ENCODE peak calls at places on chromosomes 7 and 10, in four cellular contexts. B is HepG2, L is K562, O is GM12878. Q is an unnamed sample.

GRCh38 chr7:77442631-77443420 is 26.7 kb upstream of the GSAP start:
- DNase-seq in B (no peak), L (no peak), O (no peak), Q (no peak)

GRCh38 chr10:99917963-99918825 is 91.6 kb downstream of the DNMBP start:
- DNase-seq in L (no peak), O (no peak), B (no peak), Q (no peak)

GRCh38 chr7:1883031-1883761 is 213.1 kb downstream of the ELFN1 start:
- DNase-seq in B (no peak), L (peak; percentile 63), O (no peak), Q (peak; percentile 49)

GRCh38 chr7:2431260-2431867 is 28.0 kb downstream of the CHST12 start:
- DNase-seq in B (peak; percentile 45), L (peak; percentile 35), O (no peak), Q (peak; percentile 20)

GRCh38 chr7:75969182-75969581 is 25.2 kb downstream of the TMEM120A start:
- DNase-seq in L (no peak), O (no peak), B (no peak), Q (no peak)

GRCh38 chr7:117132385-117133120 is 179.3 kb downstream of the ST7 start:
- DNase-seq in O (no peak), L (no peak), B (no peak), Q (peak; percentile 80)

GRCh38 chr7:86664991-86665390 is 21.3 kb downstream of the GRM3 start:
- DNase-seq in B (no peak), L (no peak), O (no peak), Q (no peak)

GRCh38 chr10:80444646-80445319 is 9.3 kb upstream of the TSPAN14 start:
- DNase-seq in O (peak; percentile 63), B (peak; percentile 58), L (peak; percentile 88), Q (peak; percentile 83)

GRCh38 chr7:42315631-42316030 is 78.6 kb upstream of the GLI3 start:
- DNase-seq in O (no peak), B (no peak), L (no peak), Q (no peak)

GRCh38 chr7:4965295-4966022 is 6.5 kb upstream of the MMD2 start:
- DNase-seq in O (no peak), L (no peak), B (no peak), Q (no peak)

GRCh38 chr7:134502463-134502862 is 24.9 kb upstream of the AKR1B10 start:
- DNase-seq in O (no peak), L (no peak), B (no peak), Q (no peak)

GRCh38 chr10:119817991-119818888 is 54.4 kb downstream of the MCMBP start:
- DNase-seq in O (no peak), B (no peak), L (no peak), Q (no peak)

GRCh38 chr10:124997791-124998623 is 56.1 kb downstream of the ZRANB1 start:
- DNase-seq in O (no peak), B (no peak), L (no peak), Q (no peak)

GRCh38 chr7:107694395-107694794 is 33.8 kb downstream of the SLC26A4 start:
- DNase-seq in O (no peak), B (no peak), L (no peak), Q (no peak)

GRCh38 chr10:77409697-77410471 is 227.7 kb downstream of the KCNMA1 start:
- DNase-seq in B (no peak), L (no peak), O (no peak), Q (no peak)

GRCh38 chr10:86958831-86959736 is 685 bp downstream of the SNCG start:
- DNase-seq in O (no peak), L (peak; percentile 82), B (peak; percentile 31), Q (peak; percentile 63)

GRCh38 chr10:68826764-68827591 is at the start of gene STOX1:
- DNase-seq in L (peak; percentile 92), O (no peak), B (peak; percentile 43), Q (peak; percentile 56)

GRCh38 chr7:35035511-35035921 is 1.8 kb downstream of the DPY19L1 start:
- DNase-seq in B (peak; percentile 21), L (no peak), O (no peak), Q (peak; percentile 29)

GRCh38 chr7:27242580-27243339 is at the start of gene EVX1:
- DNase-seq in L (no peak), B (no peak), O (no peak), Q (no peak)

GRCh38 chr10:103433858-103434257 is 18.3 kb downstream of the CALHM2 start:
- DNase-seq in L (no peak), B (no peak), O (no peak), Q (no peak)

GRCh38 chr10:66642217-66642616 is 283.6 kb upstream of the LRRTM3 start:
- DNase-seq in L (no peak), B (no peak), O (no peak), Q (no peak)

GRCh38 chr10:66639351-66639750 is 286.5 kb upstream of the LRRTM3 start:
- DNase-seq in L (no peak), O (no peak), B (no peak), Q (no peak)

GRCh38 chr10:66637273-66638036 is 288.4 kb upstream of the LRRTM3 start:
- DNase-seq in O (no peak), B (no peak), L (no peak), Q (peak; percentile 1)
- TF ChIP-seq JUNB in O (no peak), B (no peak), L (no peak), Q (no peak)

DNA sequence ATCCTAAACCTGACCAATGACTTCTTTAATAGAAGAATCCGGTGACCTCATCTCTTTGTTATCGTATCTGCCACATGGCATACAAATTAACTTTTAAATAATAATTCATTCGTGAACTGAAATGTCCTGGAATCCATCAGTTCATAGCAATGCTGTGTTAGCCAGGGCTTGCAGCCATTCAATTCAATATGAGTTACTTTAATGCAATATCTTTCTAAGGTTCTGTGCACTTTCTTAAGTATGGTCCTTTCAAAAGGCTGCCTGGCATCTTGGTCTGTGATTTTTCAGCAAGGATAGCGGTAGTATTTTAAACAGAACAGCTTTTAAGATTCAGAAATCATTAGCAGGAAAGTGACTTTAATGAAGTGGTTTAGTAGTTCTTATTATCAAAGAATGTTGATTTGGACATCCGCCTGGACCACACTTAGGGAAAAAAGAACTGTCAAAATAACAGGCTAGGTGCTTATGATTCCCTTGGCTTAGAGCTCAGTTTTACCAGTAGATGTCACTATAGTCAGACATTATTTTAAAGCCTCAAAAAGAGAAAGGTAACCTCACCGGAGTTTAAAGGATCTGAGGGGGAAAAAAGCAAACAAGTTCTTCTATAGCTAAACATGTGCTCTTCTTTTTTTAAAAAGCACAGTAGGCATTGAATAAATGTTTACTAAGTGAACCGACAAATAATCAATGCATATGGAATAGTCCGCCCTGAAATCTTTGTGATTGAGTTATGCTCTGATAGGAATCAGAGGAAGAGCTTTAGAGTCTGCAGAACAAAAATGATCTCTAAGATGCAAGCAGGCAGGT is 22.7 kb downstream of the SLC35G1 start:
- DNase-seq in B (peak; percentile 34), O (no peak), L (no peak), Q (peak; percentile 26)
- H3K27ac ChIP-seq in B (no peak overlapping the region), O (no peak overlapping the region), L (no peak overlapping the region), Q (peak overlapping the region; percentile 21)

DNA sequence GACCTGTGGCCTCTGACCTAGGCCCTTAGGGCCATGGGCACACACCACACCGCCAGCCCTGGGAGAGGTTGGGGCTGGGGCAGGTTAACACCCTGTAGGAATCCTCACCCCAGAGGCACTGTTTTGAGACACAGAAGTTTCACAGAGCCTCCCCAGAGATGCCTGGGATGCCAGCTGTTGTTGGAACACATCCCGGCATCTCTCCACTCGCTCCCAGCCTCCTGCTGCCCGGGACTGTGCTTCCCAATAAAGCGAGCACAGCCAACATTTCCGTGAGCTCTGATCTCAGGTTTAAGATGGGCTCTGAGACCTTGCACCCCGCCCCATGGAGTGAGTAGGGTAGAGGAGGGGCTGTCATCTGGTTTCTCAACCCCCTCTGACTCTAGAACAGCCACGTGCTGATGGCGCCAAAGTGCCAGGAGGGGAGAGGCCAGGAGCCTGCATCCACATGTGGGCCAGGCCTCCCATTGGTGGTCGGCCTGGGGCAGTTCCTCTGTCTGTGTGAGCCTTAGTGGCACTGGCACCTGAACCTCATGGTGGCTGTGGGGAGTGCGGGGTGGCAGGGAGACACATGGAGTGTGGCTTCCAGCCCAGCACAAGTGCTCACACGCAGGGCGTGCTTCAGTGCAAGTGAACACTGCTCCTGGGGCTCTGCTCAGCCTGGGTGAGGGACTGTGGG is 54.7 kb downstream of the RASGEF1A start:
- DNase-seq in B (no peak), O (no peak), L (no peak), Q (no peak)
- TF ChIP-seq SMC3 in B (no peak), O (no peak), L (no peak), Q (no peak)

GRCh38 chr10:118216526-118217035 is 125.5 kb downstream of the FAM204A start:
- DNase-seq in B (no peak), O (no peak), L (no peak), Q (no peak)
- TF ChIP-seq JUNB in B (no peak), O (no peak), L (no peak), Q (no peak)

GRCh38 chr10:13984647-13985155 is 346.0 kb downstream of the FRMD4A start:
- DNase-seq in O (no peak), L (no peak), B (no peak), Q (peak; percentile 43)

GRCh38 chr10:13989616-13990015 is 341.1 kb downstream of the FRMD4A start:
- DNase-seq in B (no peak), L (no peak), O (no peak), Q (no peak)

GRCh38 chr10:13990918-13991317 is 339.8 kb downstream of the FRMD4A start:
- DNase-seq in O (no peak), L (no peak), B (no peak), Q (no peak)

GRCh38 chr10:13990392-13990805 is 340.3 kb downstream of the FRMD4A start:
- DNase-seq in B (no peak), O (no peak), L (no peak), Q (no peak)

DNA sequence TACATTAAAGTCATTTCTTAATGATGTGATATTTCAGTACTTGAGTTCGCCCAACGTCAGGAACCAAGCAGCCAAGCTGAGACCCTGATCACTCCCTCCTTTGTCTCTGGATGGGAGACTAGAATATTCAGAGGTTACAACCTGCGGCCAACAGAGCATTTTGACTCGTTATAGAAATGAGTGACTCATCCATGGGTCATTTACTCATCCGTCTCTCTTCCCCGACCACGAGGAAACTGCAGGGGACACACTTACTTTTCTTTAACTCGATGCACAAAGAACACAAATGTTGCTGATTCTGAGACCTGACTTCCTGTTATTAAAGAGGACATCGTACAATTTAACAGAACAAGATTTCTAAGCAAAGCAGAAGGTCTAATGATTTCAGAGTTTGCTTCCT is 343.3 kb downstream of the FRMD4A start:
- DNase-seq in B (no peak), O (peak; percentile 50), L (no peak), Q (peak; percentile 11)
- H3K27ac ChIP-seq in B (no peak overlapping the region), O (no peak overlapping the region), L (no peak overlapping the region), Q (no peak overlapping the region)

DNA sequence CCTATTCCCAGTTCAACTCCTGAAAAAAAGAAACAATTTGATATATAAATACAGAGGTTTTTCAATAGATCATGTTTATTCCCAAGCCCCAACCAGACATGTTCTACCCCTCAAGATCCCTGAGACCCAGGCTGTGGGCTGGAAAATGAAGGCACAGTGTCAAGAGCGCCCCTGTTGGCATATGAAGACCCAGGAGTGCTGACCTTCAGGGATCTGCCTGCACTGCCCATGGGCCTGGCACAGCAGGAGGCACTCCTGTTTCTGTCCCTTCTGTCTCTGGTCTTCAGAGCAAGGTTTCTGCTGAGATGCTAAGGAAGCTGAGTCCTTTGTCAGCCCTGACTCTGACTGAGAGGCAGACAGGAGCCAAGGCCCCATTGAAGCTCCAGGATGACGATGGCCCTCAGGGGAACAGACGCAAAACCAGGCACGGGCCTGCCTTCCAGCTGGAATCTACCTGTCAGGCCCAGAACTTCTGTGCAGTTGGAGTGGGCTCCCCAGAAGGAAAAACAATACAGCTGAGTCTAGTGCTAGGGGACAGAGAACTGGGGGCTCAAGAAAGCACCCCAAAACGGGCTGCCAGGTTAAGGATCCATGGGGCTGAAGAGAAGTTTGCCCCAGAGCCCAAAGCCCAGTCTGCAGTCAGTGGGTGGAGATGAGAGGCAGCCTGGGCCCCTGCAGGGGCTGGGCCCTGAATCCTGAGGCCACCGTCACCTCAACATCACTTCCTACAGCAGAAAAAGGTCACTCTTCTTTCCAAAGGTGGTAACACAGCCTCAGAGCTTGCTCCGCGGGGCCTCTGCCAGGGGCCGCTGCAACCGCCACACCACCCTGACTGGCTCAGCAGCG is 6.7 kb upstream of the AIFM2 start:
- DNase-seq in B (no peak), L (no peak), O (no peak), Q (no peak)
- TF ChIP-seq SMC3 in B (no peak), L (no peak), O (no peak), Q (no peak)

Q was measured in A549.